ENCODE peak calls at places on chromosomes 7 and 10, in four cellular contexts. K, V, T and U are unnamed samples.

GRCh38 chr10:23194471-23194965 is 2.4 kb downstream of the PTF1A start:
- DNase-seq in K (no peak), V (no peak), T (no peak), U (no peak)

GRCh38 chr10:128539784-128540759 is 413.8 kb upstream of the MKI67 start:
- DNase-seq in K (no peak), V (no peak), T (no peak), U (no peak)

GRCh38 chr7:38374507-38374906 is 101.1 kb upstream of the TARP start:
- DNase-seq in K (peak), V (no peak), T (peak), U (no peak)

GRCh38 chr7:120184866-120185265 is 88.1 kb upstream of the KCND2 start:
- DNase-seq in K (no peak), V (no peak), T (no peak), U (no peak)

GRCh38 chr10:88893611-88894010 is 13.6 kb downstream of the STAMBPL1 start:
- DNase-seq in K (peak), V (no peak), T (no peak), U (no peak)

GRCh38 chr10:67780759-67781538 is 57.0 kb downstream of the DNAJC12 start:
- DNase-seq in K (no peak), V (no peak), T (peak), U (no peak)

GRCh38 chr7:124101173-124101768 is 68.4 kb upstream of the TMEM229A start:
- DNase-seq in K (no peak), V (no peak), T (peak), U (no peak)

GRCh38 chr10:87657370-87657769 is 2.3 kb upstream of the PAPSS2 start:
- DNase-seq in K (peak), V (no peak), T (no peak), U (no peak)

GRCh38 chr7:137664846-137665245 is 181.9 kb downstream of the DGKI start:
- DNase-seq in K (no peak), V (no peak), T (no peak), U (no peak)

GRCh38 chr7:43905954-43906326 is 456 bp downstream of the URGCP start:
- DNase-seq in K (peak), V (no peak), T (no peak), U (no peak)

GRCh38 chr10:75450654-75451419 is 19.4 kb downstream of the LRMDA start:
- DNase-seq in K (no peak), V (no peak), T (no peak), U (no peak)

GRCh38 chr7:101636822-101637623 is 7.9 kb upstream of the MYL10 start:
- DNase-seq in K (no peak), V (no peak), T (no peak), U (no peak)

GRCh38 chr7:15199482-15199881 is 296.9 kb upstream of the DGKB start:
- DNase-seq in K (peak), V (no peak), T (no peak), U (no peak)

GRCh38 chr10:18607503-18607902 is 43.9 kb downstream of the NSUN6 start:
- DNase-seq in K (peak), V (peak), T (peak), U (peak)

GRCh38 chr10:102394801-102395676 is 466 bp upstream of the NFKB2 start:
- DNase-seq in K (peak), V (peak), T (peak), U (no peak)

GRCh38 chr7:97006146-97006950 is 995 bp downstream of the DLX6 start:
- DNase-seq in K (peak), V (no peak), T (no peak), U (no peak)

GRCh38 chr10:103854687-103855423 is 521 bp downstream of the SH3PXD2A start:
- DNase-seq in K (peak), V (no peak), T (no peak), U (no peak)

GRCh38 chr10:114911801-114912479 is 26.1 kb upstream of the TRUB1 start:
- DNase-seq in K (no peak), V (no peak), T (no peak), U (no peak)

GRCh38 chr10:5582736-5583135 is 58.0 kb downstream of the CALML3 start:
- DNase-seq in K (no peak), V (no peak), T (peak), U (no peak)

GRCh38 chr7:17030559-17030958 is 148.8 kb upstream of the AGR3 start:
- DNase-seq in K (no peak), V (no peak), T (no peak), U (no peak)

GRCh38 chr10:114538544-114538906 is 119.5 kb downstream of the ABLIM1 start:
- DNase-seq in K (no peak), V (no peak), T (peak), U (no peak)

GRCh38 chr7:106071999-106072714 is 40.0 kb downstream of the SYPL1 start:
- DNase-seq in K (no peak), V (no peak), T (no peak), U (no peak)

GRCh38 chr10:117360016-117360415 is 15.2 kb downstream of the PDZD8 start:
- DNase-seq in K (peak), V (no peak), T (no peak), U (no peak)

GRCh38 chr10:131148270-131148669 is 163.3 kb downstream of the TCERG1L start:
- DNase-seq in K (no peak), V (no peak), T (no peak), U (no peak)

GRCh38 chr7:151249732-151250072 is 1.2 kb upstream of the SMARCD3 start:
- DNase-seq in K (peak), V (peak), T (no peak), U (no peak)

GRCh38 chr10:48234807-48235206 is 39.7 kb downstream of the FRMPD2 start:
- DNase-seq in K (no peak), V (no peak), T (no peak), U (no peak)

GRCh38 chr10:72315054-72315453 is 39.7 kb downstream of the DNAJB12 start:
- DNase-seq in K (no peak), V (no peak), T (no peak), U (no peak)

GRCh38 chr7:101563198-101563901 is 65.7 kb downstream of the MYL10 start:
- DNase-seq in K (no peak), V (no peak), T (no peak), U (no peak)

GRCh38 chr7:40470111-40470736 is 335.4 kb downstream of the SUGCT start:
- DNase-seq in K (peak), V (no peak), T (no peak), U (peak)

GRCh38 chr7:80018941-80019808 is 115.5 kb upstream of the GNAI1 start:
- DNase-seq in K (peak), V (no peak), T (peak), U (peak)

GRCh38 chr7:2660359-2661095 is 27.5 kb upstream of the AMZ1 start:
- DNase-seq in K (peak), V (no peak), T (no peak), U (no peak)

GRCh38 chr7:2662273-2663120 is 25.5 kb upstream of the AMZ1 start:
- DNase-seq in K (no peak), V (no peak), T (no peak), U (no peak)

GRCh38 chr7:2661602-2662272 is 26.3 kb upstream of the AMZ1 start:
- DNase-seq in K (no peak), V (no peak), T (no peak), U (no peak)

GRCh38 chr7:2659556-2660358 is 28.0 kb downstream of the TTYH3 start:
- DNase-seq in K (no peak), V (no peak), T (no peak), U (no peak)

GRCh38 chr7:2661096-2661449 is 26.9 kb upstream of the AMZ1 start:
- DNase-seq in K (no peak), V (no peak), T (no peak), U (no peak)
- TF ChIP-seq CTCF in K (no peak), V (no peak), T (peak), U (no peak)

GRCh38 chr7:2979951-2980350 is 63.7 kb downstream of the CARD11 start:
- DNase-seq in K (no peak), V (no peak), T (no peak), U (no peak)
- H3K4me3 ChIP-seq in K (no peak), V (no peak), T (peak), U (no peak)

GRCh38 chr10:17250736-17251135 is 22.7 kb downstream of the VIM start:
- DNase-seq in K (no peak), V (no peak), T (no peak), U (no peak)
- TF ChIP-seq CTCF in K (no peak), V (no peak), T (peak), U (no peak)

DNA sequence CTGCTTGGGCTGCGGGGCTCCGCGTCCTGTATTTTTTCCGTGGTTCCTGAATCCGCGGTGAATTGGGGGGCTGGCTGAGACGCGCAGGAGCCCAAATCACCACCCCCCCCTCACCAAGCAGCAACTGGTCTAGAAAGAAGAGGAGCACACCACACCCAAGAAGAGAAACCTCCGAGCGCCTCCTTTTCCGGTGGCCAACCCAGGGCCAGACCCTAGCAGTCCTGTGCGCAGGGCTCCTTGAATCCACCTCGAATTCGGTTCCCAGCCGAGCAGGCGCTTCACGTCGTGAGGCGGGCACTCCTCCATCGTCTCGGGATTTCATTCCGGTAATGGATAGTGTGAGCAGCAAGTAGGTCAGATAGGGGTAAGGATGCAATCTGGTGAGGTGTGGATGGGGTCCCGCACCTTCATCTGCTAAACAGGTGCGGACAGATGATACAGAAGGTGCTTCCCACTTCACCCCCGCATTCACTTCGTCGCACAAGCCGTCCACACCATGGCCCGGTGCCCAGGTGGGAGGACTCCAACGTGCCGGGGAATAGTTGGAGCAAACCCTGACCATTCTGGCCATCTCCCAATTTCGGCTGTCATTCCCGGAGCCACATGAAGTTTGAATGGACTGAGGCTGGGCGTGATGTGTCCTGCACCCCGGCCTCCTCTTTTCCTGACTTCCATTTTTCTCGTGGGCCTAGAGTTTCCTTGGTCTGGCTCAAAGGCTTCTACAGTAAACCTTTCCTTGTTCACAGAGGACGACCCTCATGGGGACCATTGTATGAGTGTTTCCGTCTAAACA is 19.8 kb upstream of the ZNF273 start:
- DNase-seq in K (no peak), V (peak), T (no peak), U (no peak)
- H3K4me3 ChIP-seq in K (no peak), V (peak), T (no peak), U (peak)

DNA sequence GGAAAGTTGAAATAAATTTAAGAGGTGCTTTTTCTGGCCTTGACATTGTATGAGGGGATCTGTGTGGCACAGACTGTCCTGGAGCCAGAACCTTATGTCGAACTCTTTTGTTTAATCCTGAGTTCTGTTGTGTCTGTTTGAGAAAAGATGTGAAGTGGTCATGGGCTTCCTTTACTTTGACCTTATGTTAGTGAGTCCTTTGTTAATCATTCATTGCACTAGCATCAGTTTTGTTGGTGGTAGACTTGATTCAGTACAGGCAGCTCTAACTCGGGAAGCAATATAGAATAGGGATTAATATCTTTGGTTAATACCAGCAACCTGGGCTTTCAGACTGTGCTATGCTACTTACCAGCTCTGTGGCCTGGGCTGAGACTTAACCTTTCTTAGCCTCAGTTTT is 123.9 kb upstream of the FZD1 start:
- DNase-seq in K (no peak), V (no peak), T (no peak), U (no peak)
- TF ChIP-seq CTCF in K (no peak), V (no peak), T (no peak), U (no peak)